ENCODE peak calls at places on chromosomes 7 and 10, in five cellular contexts. X, I, A, D and F are unnamed samples.

GRCh38 chr10:84683980-84684740 is 355.8 kb downstream of the CCSER2 start:
- DNase-seq in D (no peak), A (no peak), I (no peak), X (no peak), F (no peak)

GRCh38 chr7:118286131-118286530 is 61.6 kb downstream of the ANKRD7 start:
- DNase-seq in X (no peak), I (no peak), D (no peak), A (no peak), F (no peak)

GRCh38 chr10:127976286-127976685 is 69.4 kb downstream of the PTPRE start:
- DNase-seq in X (no peak), I (no peak), A (no peak), D (no peak), F (no peak)

GRCh38 chr7:13017881-13018280 is 330.4 kb downstream of the ARL4A start:
- DNase-seq in X (no peak), D (no peak), I (no peak), A (no peak), F (no peak)

GRCh38 chr10:97780991-97781540 is 9.3 kb upstream of the SFRP5 start:
- DNase-seq in I (no peak), A (no peak), D (no peak), X (no peak), F (no peak)

GRCh38 chr10:28875535-28876208 is 198.4 kb downstream of the BAMBI start:
- DNase-seq in X (no peak), A (peak), D (no peak), I (no peak), F (peak)

GRCh38 chr7:77269360-77270075 is 69.9 kb upstream of the FGL2 start:
- DNase-seq in A (no peak), D (no peak), X (peak), I (no peak), F (peak)

GRCh38 chr10:73207883-73208282 is 39.2 kb downstream of the DNAJC9 start:
- DNase-seq in I (no peak), A (no peak), X (no peak), D (no peak), F (no peak)

GRCh38 chr7:11557627-11558026 is 274.4 kb downstream of the THSD7A start:
- DNase-seq in I (no peak), X (no peak), A (peak), D (no peak), F (no peak)

GRCh38 chr7:17584822-17585221 is 286.4 kb downstream of the AHR start:
- DNase-seq in X (no peak), A (no peak), D (no peak), I (no peak), F (no peak)

GRCh38 chr10:52313350-52314006 is 603 bp upstream of the DKK1 start:
- DNase-seq in I (no peak), D (no peak), X (no peak), A (peak), F (no peak)

GRCh38 chr10:101286248-101287046 is 57.2 kb upstream of the LBX1 start:
- DNase-seq in A (no peak), D (no peak), X (no peak), I (no peak), F (no peak)

GRCh38 chr7:134028853-134029252 is 98.3 kb upstream of the LRGUK start:
- DNase-seq in X (no peak), I (no peak), D (no peak), A (no peak), F (no peak)

GRCh38 chr7:36668080-36668479 is 56.2 kb downstream of the AOAH start:
- DNase-seq in D (no peak), A (no peak), X (no peak), I (no peak), F (no peak)

GRCh38 chr7:17488829-17489228 is 190.4 kb downstream of the AHR start:
- DNase-seq in I (no peak), D (no peak), X (no peak), A (no peak), F (no peak)

GRCh38 chr10:44898665-44899064 is 12.5 kb upstream of the TMEM72 start:
- DNase-seq in I (no peak), D (no peak), A (peak), X (no peak), F (no peak)

GRCh38 chr7:138924551-138925225 is 56.5 kb downstream of the KIAA1549 start:
- DNase-seq in A (no peak), D (no peak), I (no peak), X (no peak), F (peak)

GRCh38 chr7:27295236-27295635 is 52.6 kb downstream of the EVX1 start:
- DNase-seq in A (peak), I (no peak), X (no peak), D (no peak), F (no peak)

GRCh38 chr10:13404791-13405190 is 56.7 kb upstream of the SEPHS1 start:
- DNase-seq in I (no peak), X (no peak), D (no peak), A (no peak), F (no peak)

GRCh38 chr10:101569838-101570763 is 18.0 kb downstream of the POLL start:
- DNase-seq in I (peak), D (peak), X (peak), A (peak), F (peak)

GRCh38 chr10:6144609-6145413 is 56.0 kb downstream of the RBM17 start:
- DNase-seq in I (peak), X (peak), D (peak), A (peak), F (peak)

GRCh38 chr10:133393401-133394063 is 425 bp upstream of the MTG1 start:
- DNase-seq in A (no peak), D (no peak), X (no peak), I (no peak), F (no peak)

GRCh38 chr10:128539784-128540759 is 413.8 kb upstream of the MKI67 start:
- DNase-seq in A (no peak), I (no peak), X (no peak), D (no peak), F (no peak)